ENCODE peak calls at places on chromosomes 4 and X, in ten cellular contexts. One of them, this sample, is unnamed. For H3K4me1, the result is how much of the 10 kb centered on the place peaks cover.

GRCh38 chr4:14334166-14334565 is 668.1 kb upstream of the CPEB2 start:
- DNase-seq in sigmoid colon: no peak
- DNase-seq in CD8-positive, alpha-beta T cell: no peak
- DNase-seq in HepG2: no peak
- DNase-seq in hepatocyte: no peak
- DNase-seq in transverse colon: no peak
- DNase-seq in right lobe of liver: no peak
- DNase-seq in ovary: no peak
- DNase-seq in tibial artery: no peak
- DNase-seq in left ventricle myocardium inferior: no peak
- DNase-seq in this sample: no peak

GRCh38 chr4:145183581-145183980 is 3.2 kb upstream of the OTUD4 start:
- DNase-seq in transverse colon: no peak
- DNase-seq in CD8-positive, alpha-beta T cell: no peak
- DNase-seq in sigmoid colon: no peak
- DNase-seq in HepG2: no peak
- DNase-seq in hepatocyte: no peak
- DNase-seq in right lobe of liver: no peak
- DNase-seq in left ventricle myocardium inferior: no peak
- DNase-seq in tibial artery: no peak
- DNase-seq in ovary: no peak
- DNase-seq in this sample: no peak

GRCh38 chr4:103915224-103915869 is 195.6 kb upstream of the TACR3 start:
- DNase-seq in HepG2: peak
- DNase-seq in right lobe of liver: no peak
- DNase-seq in hepatocyte: peak
- DNase-seq in tibial artery: no peak
- DNase-seq in left ventricle myocardium inferior: no peak
- DNase-seq in CD8-positive, alpha-beta T cell: no peak
- DNase-seq in sigmoid colon: no peak
- DNase-seq in transverse colon: no peak
- DNase-seq in ovary: no peak
- DNase-seq in this sample: no peak

GRCh38 chr4:76548704-76549103 is 113.7 kb downstream of the SHROOM3 start:
- DNase-seq in tibial artery: no peak
- DNase-seq in hepatocyte: peak
- DNase-seq in ovary: no peak
- DNase-seq in transverse colon: no peak
- DNase-seq in CD8-positive, alpha-beta T cell: no peak
- DNase-seq in sigmoid colon: no peak
- DNase-seq in left ventricle myocardium inferior: no peak
- DNase-seq in HepG2: no peak
- DNase-seq in right lobe of liver: no peak
- DNase-seq in this sample: no peak

GRCh38 chr4:175536852-175537453 is 275.1 kb downstream of the GPM6A start:
- DNase-seq in hepatocyte: peak
- DNase-seq in sigmoid colon: no peak
- DNase-seq in left ventricle myocardium inferior: no peak
- DNase-seq in ovary: no peak
- DNase-seq in transverse colon: no peak
- DNase-seq in HepG2: peak
- DNase-seq in tibial artery: no peak
- DNase-seq in right lobe of liver: no peak
- DNase-seq in CD8-positive, alpha-beta T cell: no peak
- DNase-seq in this sample: no peak

GRCh38 chrX:103488332-103488731 is 31.0 kb downstream of the RAB40A start:
- DNase-seq in transverse colon: no peak
- DNase-seq in CD8-positive, alpha-beta T cell: no peak
- DNase-seq in sigmoid colon: no peak
- DNase-seq in HepG2: no peak
- DNase-seq in tibial artery: no peak
- DNase-seq in ovary: no peak
- DNase-seq in right lobe of liver: no peak
- DNase-seq in left ventricle myocardium inferior: no peak
- DNase-seq in hepatocyte: no peak
- DNase-seq in this sample: no peak

GRCh38 chrX:153306527-153307115 is 14.9 kb downstream of the PNMA6F start:
- DNase-seq in HepG2: no peak
- DNase-seq in CD8-positive, alpha-beta T cell: peak
- DNase-seq in right lobe of liver: no peak
- DNase-seq in tibial artery: no peak
- DNase-seq in hepatocyte: no peak
- DNase-seq in sigmoid colon: no peak
- DNase-seq in transverse colon: no peak
- DNase-seq in left ventricle myocardium inferior: no peak
- DNase-seq in ovary: no peak
- DNase-seq in this sample: peak

GRCh38 chr4:40264995-40265909 is 68.4 kb downstream of the RHOH start:
- DNase-seq in tibial artery: no peak
- DNase-seq in CD8-positive, alpha-beta T cell: peak
- DNase-seq in HepG2: no peak
- DNase-seq in sigmoid colon: no peak
- DNase-seq in transverse colon: peak
- DNase-seq in hepatocyte: peak
- DNase-seq in ovary: no peak
- DNase-seq in left ventricle myocardium inferior: peak
- DNase-seq in right lobe of liver: no peak
- DNase-seq in this sample: no peak

GRCh38 chr4:118772149-118773081 is 63.5 kb downstream of the SEC24D start:
- DNase-seq in left ventricle myocardium inferior: no peak
- DNase-seq in right lobe of liver: no peak
- DNase-seq in hepatocyte: peak
- DNase-seq in ovary: no peak
- DNase-seq in HepG2: peak
- DNase-seq in transverse colon: no peak
- DNase-seq in CD8-positive, alpha-beta T cell: no peak
- DNase-seq in sigmoid colon: no peak
- DNase-seq in tibial artery: no peak
- DNase-seq in this sample: no peak

GRCh38 chr4:118774989-118775388 is 60.9 kb downstream of the SEC24D start:
- DNase-seq in CD8-positive, alpha-beta T cell: no peak
- DNase-seq in hepatocyte: no peak
- DNase-seq in sigmoid colon: no peak
- DNase-seq in right lobe of liver: no peak
- DNase-seq in ovary: no peak
- DNase-seq in HepG2: no peak
- DNase-seq in left ventricle myocardium inferior: no peak
- DNase-seq in tibial artery: no peak
- DNase-seq in transverse colon: no peak
- DNase-seq in this sample: no peak

GRCh38 chr4:118773082-118773792 is 62.7 kb downstream of the SEC24D start:
- DNase-seq in hepatocyte: no peak
- DNase-seq in transverse colon: no peak
- DNase-seq in right lobe of liver: no peak
- DNase-seq in left ventricle myocardium inferior: no peak
- DNase-seq in HepG2: no peak
- DNase-seq in ovary: no peak
- DNase-seq in sigmoid colon: no peak
- DNase-seq in CD8-positive, alpha-beta T cell: no peak
- DNase-seq in tibial artery: no peak
- DNase-seq in this sample: no peak

GRCh38 chr4:118775405-118775804 is 60.5 kb downstream of the SEC24D start:
- DNase-seq in ovary: no peak
- DNase-seq in transverse colon: no peak
- DNase-seq in HepG2: no peak
- DNase-seq in sigmoid colon: no peak
- DNase-seq in CD8-positive, alpha-beta T cell: no peak
- DNase-seq in right lobe of liver: no peak
- DNase-seq in left ventricle myocardium inferior: no peak
- DNase-seq in tibial artery: no peak
- DNase-seq in hepatocyte: no peak
- DNase-seq in this sample: no peak

DNA sequence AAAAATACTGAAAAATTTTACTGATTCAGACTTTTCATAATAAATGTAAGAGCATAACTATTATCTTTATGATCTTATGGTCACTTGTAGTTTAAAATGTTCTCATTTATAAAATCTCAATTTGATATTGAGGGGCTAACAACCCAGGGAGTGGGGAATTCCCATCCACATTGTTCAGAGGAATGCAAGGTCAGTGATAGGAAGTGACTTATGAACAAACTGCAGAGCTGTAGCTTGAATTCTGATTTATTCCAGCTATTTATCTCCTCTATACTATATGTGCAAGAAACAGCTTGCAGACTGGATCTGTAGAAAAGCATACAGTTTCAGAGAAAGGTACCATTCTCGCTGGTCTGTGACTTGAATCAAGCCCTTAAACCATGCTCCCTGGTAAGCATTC is 61.6 kb downstream of the SEC24D start:
- DNase-seq in transverse colon: no peak
- DNase-seq in HepG2: no peak
- DNase-seq in hepatocyte: no peak
- DNase-seq in left ventricle myocardium inferior: no peak
- DNase-seq in ovary: no peak
- DNase-seq in right lobe of liver: no peak
- DNase-seq in tibial artery: no peak
- DNase-seq in CD8-positive, alpha-beta T cell: no peak
- DNase-seq in sigmoid colon: no peak
- DNase-seq in this sample: no peak
- H3K4me1 ChIP-seq in transverse colon: under half
- H3K4me1 ChIP-seq in HepG2: under half
- H3K4me1 ChIP-seq in hepatocyte: under half
- H3K4me1 ChIP-seq in left ventricle myocardium inferior: half or more
- H3K4me1 ChIP-seq in ovary: under half
- H3K4me1 ChIP-seq in right lobe of liver: under half
- H3K4me1 ChIP-seq in tibial artery: half or more
- H3K4me1 ChIP-seq in CD8-positive, alpha-beta T cell: under half
- H3K4me1 ChIP-seq in sigmoid colon: under half
- H3K4me1 ChIP-seq in this sample: under half

DNA sequence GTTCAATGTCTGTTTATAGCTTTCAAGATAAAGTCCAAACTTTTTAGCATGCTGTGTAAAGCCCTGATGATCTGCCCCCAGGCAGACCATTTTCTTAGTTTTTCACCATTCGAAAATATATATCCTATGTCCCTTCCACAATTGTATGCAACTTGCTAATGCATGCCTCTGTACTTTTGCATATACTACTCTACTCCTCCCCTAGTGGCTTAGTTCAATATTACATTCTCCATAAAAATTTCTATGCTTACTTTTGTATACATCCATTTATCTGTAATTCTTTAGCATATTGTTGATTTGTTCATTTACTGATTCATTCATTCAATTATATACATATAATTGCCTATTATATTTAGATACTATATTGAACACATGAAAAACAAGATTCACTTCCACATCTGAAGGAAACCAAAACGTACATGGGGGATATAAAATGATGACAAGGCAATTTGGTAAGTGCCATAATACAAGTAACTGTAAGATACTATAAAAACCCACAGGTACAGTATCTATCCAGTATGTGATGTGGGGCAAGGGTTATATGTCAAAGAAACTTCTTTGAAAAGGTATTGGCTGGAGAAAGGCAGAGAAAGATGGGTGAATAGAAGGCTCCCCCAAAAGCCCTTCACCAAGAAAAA is 902.5 kb downstream of the FAM133A start:
- DNase-seq in left ventricle myocardium inferior: no peak
- DNase-seq in ovary: no peak
- DNase-seq in right lobe of liver: no peak
- DNase-seq in sigmoid colon: no peak
- DNase-seq in transverse colon: no peak
- DNase-seq in hepatocyte: no peak
- DNase-seq in tibial artery: no peak
- DNase-seq in HepG2: no peak
- DNase-seq in CD8-positive, alpha-beta T cell: no peak
- DNase-seq in this sample: no peak
- TF ChIP-seq CTCF in left ventricle myocardium inferior: no peak
- TF ChIP-seq CTCF in ovary: no peak
- TF ChIP-seq CTCF in right lobe of liver: peak
- TF ChIP-seq CTCF in sigmoid colon: no peak
- TF ChIP-seq CTCF in transverse colon: no peak
- TF ChIP-seq CTCF in hepatocyte: peak
- TF ChIP-seq CTCF in tibial artery: no peak
- TF ChIP-seq CTCF in HepG2: no peak
- TF ChIP-seq CTCF in CD8-positive, alpha-beta T cell: no peak
- TF ChIP-seq CTCF in this sample: no peak

GRCh38 chr4:84733343-84734033 is 150.6 kb downstream of the CDS1 start:
- DNase-seq in left ventricle myocardium inferior: peak
- DNase-seq in ovary: no peak
- DNase-seq in sigmoid colon: no peak
- DNase-seq in hepatocyte: no peak
- DNase-seq in right lobe of liver: no peak
- DNase-seq in tibial artery: no peak
- DNase-seq in CD8-positive, alpha-beta T cell: no peak
- DNase-seq in HepG2: no peak
- DNase-seq in transverse colon: no peak
- DNase-seq in this sample: no peak

GRCh38 chr4:84738622-84739021 is 155.7 kb downstream of the CDS1 start:
- DNase-seq in hepatocyte: no peak
- DNase-seq in tibial artery: no peak
- DNase-seq in HepG2: no peak
- DNase-seq in sigmoid colon: no peak
- DNase-seq in right lobe of liver: no peak
- DNase-seq in ovary: no peak
- DNase-seq in left ventricle myocardium inferior: no peak
- DNase-seq in transverse colon: no peak
- DNase-seq in CD8-positive, alpha-beta T cell: no peak
- DNase-seq in this sample: no peak

GRCh38 chr4:84734037-84734436 is 151.1 kb downstream of the CDS1 start:
- DNase-seq in tibial artery: no peak
- DNase-seq in ovary: no peak
- DNase-seq in CD8-positive, alpha-beta T cell: no peak
- DNase-seq in hepatocyte: no peak
- DNase-seq in transverse colon: no peak
- DNase-seq in right lobe of liver: no peak
- DNase-seq in sigmoid colon: no peak
- DNase-seq in HepG2: no peak
- DNase-seq in left ventricle myocardium inferior: no peak
- DNase-seq in this sample: no peak

GRCh38 chr4:84740071-84740470 is 157.1 kb downstream of the CDS1 start:
- DNase-seq in sigmoid colon: no peak
- DNase-seq in tibial artery: no peak
- DNase-seq in hepatocyte: no peak
- DNase-seq in right lobe of liver: no peak
- DNase-seq in CD8-positive, alpha-beta T cell: no peak
- DNase-seq in left ventricle myocardium inferior: no peak
- DNase-seq in transverse colon: no peak
- DNase-seq in HepG2: no peak
- DNase-seq in ovary: no peak
- DNase-seq in this sample: no peak

DNA sequence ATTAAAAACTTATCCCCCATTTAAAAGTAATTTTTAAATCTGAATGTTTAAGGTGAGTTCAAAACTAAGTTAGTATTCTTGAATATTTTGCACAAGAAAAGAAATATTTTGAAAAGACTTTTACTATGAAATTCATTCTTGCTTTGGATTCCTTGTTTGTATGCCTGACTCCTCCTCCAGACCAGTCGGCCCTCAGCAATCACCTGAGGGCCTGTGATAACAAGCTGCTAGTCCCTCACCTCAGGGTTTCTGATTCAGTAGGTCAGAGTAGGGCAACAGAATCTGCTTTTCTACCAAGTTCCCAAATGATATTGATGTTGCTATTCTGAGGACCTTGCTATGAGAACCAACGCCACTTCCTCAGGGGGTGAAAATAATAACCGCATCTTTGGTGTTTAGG is 154.7 kb downstream of the CDS1 start:
- DNase-seq in right lobe of liver: no peak
- DNase-seq in transverse colon: no peak
- DNase-seq in ovary: no peak
- DNase-seq in CD8-positive, alpha-beta T cell: no peak
- DNase-seq in left ventricle myocardium inferior: no peak
- DNase-seq in hepatocyte: no peak
- DNase-seq in tibial artery: no peak
- DNase-seq in HepG2: no peak
- DNase-seq in sigmoid colon: no peak
- DNase-seq in this sample: no peak
- H3K4me1 ChIP-seq in right lobe of liver: under half
- H3K4me1 ChIP-seq in transverse colon: under half
- H3K4me1 ChIP-seq in ovary: under half
- H3K4me1 ChIP-seq in CD8-positive, alpha-beta T cell: under half
- H3K4me1 ChIP-seq in left ventricle myocardium inferior: under half
- H3K4me1 ChIP-seq in hepatocyte: under half
- H3K4me1 ChIP-seq in tibial artery: under half
- H3K4me1 ChIP-seq in HepG2: under half
- H3K4me1 ChIP-seq in sigmoid colon: under half
- H3K4me1 ChIP-seq in this sample: under half

GRCh38 chr4:98470366-98470765 is 188.0 kb downstream of the TSPAN5 start:
- DNase-seq in ovary: no peak
- DNase-seq in CD8-positive, alpha-beta T cell: no peak
- DNase-seq in transverse colon: no peak
- DNase-seq in HepG2: no peak
- DNase-seq in left ventricle myocardium inferior: no peak
- DNase-seq in hepatocyte: no peak
- DNase-seq in right lobe of liver: no peak
- DNase-seq in sigmoid colon: no peak
- DNase-seq in tibial artery: no peak
- DNase-seq in this sample: no peak

GRCh38 chr4:98467627-98468072 is 190.8 kb downstream of the TSPAN5 start:
- DNase-seq in transverse colon: peak
- DNase-seq in hepatocyte: peak
- DNase-seq in CD8-positive, alpha-beta T cell: peak
- DNase-seq in sigmoid colon: peak
- DNase-seq in left ventricle myocardium inferior: peak
- DNase-seq in tibial artery: peak
- DNase-seq in HepG2: peak
- DNase-seq in right lobe of liver: peak
- DNase-seq in ovary: peak
- DNase-seq in this sample: no peak

GRCh38 chr4:98469776-98470175 is 188.6 kb downstream of the TSPAN5 start:
- DNase-seq in transverse colon: no peak
- DNase-seq in right lobe of liver: no peak
- DNase-seq in left ventricle myocardium inferior: no peak
- DNase-seq in CD8-positive, alpha-beta T cell: no peak
- DNase-seq in hepatocyte: no peak
- DNase-seq in ovary: no peak
- DNase-seq in sigmoid colon: no peak
- DNase-seq in tibial artery: no peak
- DNase-seq in HepG2: no peak
- DNase-seq in this sample: no peak

GRCh38 chr4:98466868-98467599 is 191.4 kb downstream of the TSPAN5 start:
- DNase-seq in HepG2: no peak
- DNase-seq in transverse colon: no peak
- DNase-seq in hepatocyte: no peak
- DNase-seq in right lobe of liver: no peak
- DNase-seq in tibial artery: no peak
- DNase-seq in ovary: no peak
- DNase-seq in sigmoid colon: no peak
- DNase-seq in left ventricle myocardium inferior: no peak
- DNase-seq in CD8-positive, alpha-beta T cell: no peak
- DNase-seq in this sample: no peak

GRCh38 chr4:98468744-98469143 is 189.7 kb downstream of the TSPAN5 start:
- DNase-seq in left ventricle myocardium inferior: peak
- DNase-seq in sigmoid colon: no peak
- DNase-seq in HepG2: no peak
- DNase-seq in hepatocyte: no peak
- DNase-seq in CD8-positive, alpha-beta T cell: no peak
- DNase-seq in transverse colon: no peak
- DNase-seq in ovary: peak
- DNase-seq in tibial artery: no peak
- DNase-seq in right lobe of liver: no peak
- DNase-seq in this sample: no peak
- TF ChIP-seq CTCF in left ventricle myocardium inferior: no peak
- TF ChIP-seq CTCF in sigmoid colon: no peak
- TF ChIP-seq CTCF in HepG2: no peak
- TF ChIP-seq CTCF in hepatocyte: no peak
- TF ChIP-seq CTCF in CD8-positive, alpha-beta T cell: no peak
- TF ChIP-seq CTCF in transverse colon: no peak
- TF ChIP-seq CTCF in ovary: no peak
- TF ChIP-seq CTCF in tibial artery: no peak
- TF ChIP-seq CTCF in right lobe of liver: no peak
- TF ChIP-seq CTCF in this sample: no peak

This sample was measured in kidney.